ENCODE peak calls at places on chromosomes 16 and 17, in seven cellular contexts. P is amniotic stem cell, R is ACHN, N is pancreas, Q is neural crest cell, L is left ventricle myocardium inferior, F is sigmoid colon. S is an unnamed sample.

GRCh38 chr16:86510465-86511261 is at the start of gene FOXF1:
- DNase-seq in P (peak), R (no peak), N (no peak), Q (no peak), L (no peak), F (no peak), S (no peak)

GRCh38 chr17:77821114-77821513 is 137.4 kb upstream of the TNRC6C start:
- DNase-seq in P (no peak), R (no peak), N (no peak), Q (no peak), L (no peak), F (no peak), S (no peak)

GRCh38 chr17:35991075-35991474 is 4.5 kb upstream of the CCL14 start:
- DNase-seq in P (no peak), R (no peak), N (no peak), Q (no peak), L (no peak), F (no peak), S (no peak)

GRCh38 chr17:70608193-70608592 is 438.9 kb downstream of the KCNJ2 start:
- DNase-seq in P (no peak), R (peak), N (no peak), Q (no peak), L (no peak), F (no peak), S (no peak)

GRCh38 chr16:85767569-85767968 is 16.7 kb upstream of the C16orf74 start:
- DNase-seq in P (peak), R (peak), N (no peak), Q (no peak), L (no peak), F (no peak), S (no peak)

GRCh38 chr16:12236491-12237030 is 260.0 kb downstream of the SNX29 start:
- DNase-seq in P (no peak), R (peak), N (no peak), Q (no peak), L (no peak), F (no peak), S (no peak)

GRCh38 chr16:27355610-27356009 is 41.8 kb downstream of the IL4R start:
- DNase-seq in P (no peak), R (peak), N (no peak), Q (no peak), L (peak), F (peak), S (peak)

GRCh38 chr16:83002351-83003334 is 375.9 kb downstream of the CDH13 start:
- DNase-seq in P (no peak), R (no peak), N (no peak), Q (no peak), L (no peak), F (no peak), S (no peak)

S was measured in sciatic nerve.